ENCODE peak calls at places on chromosomes 12 and 14, in eight cellular contexts. K is right cardiac atrium, E is pancreas, S is foreskin fibroblast, Z is lung, J is fibroblast of the aortic adventitia, P is fibroblast of lung, Q is brain microvascular endothelial cell. T is an unnamed sample.

GRCh38 chr12:11656550-11656949 is 7.1 kb downstream of the ETV6 start:
- DNase-seq in S (no peak), Q (no peak), J (no peak), K (no peak), Z (no peak), P (no peak), E (no peak), T (no peak)

GRCh38 chr12:89472508-89472907 is 52.1 kb downstream of the GALNT4 start:
- DNase-seq in E (no peak), S (peak), Q (no peak), Z (no peak), K (no peak), P (peak), J (peak), T (no peak)

GRCh38 chr12:130460611-130461478 is 123.2 kb downstream of the PIWIL1 start:
- DNase-seq in S (no peak), P (no peak), K (no peak), Z (no peak), J (no peak), E (no peak), Q (no peak), T (no peak)

GRCh38 chr12:122422769-122423257 is 344 bp upstream of the CLIP1 start:
- DNase-seq in K (peak), Z (peak), J (peak), E (peak), Q (no peak), S (peak), P (peak), T (peak)

GRCh38 chr12:90959538-90960139 is 4.7 kb upstream of the CCER1 start:
- DNase-seq in J (peak), Z (no peak), S (peak), K (no peak), P (peak), E (no peak), Q (peak), T (no peak)

GRCh38 chr12:122884091-122884826 is 11.7 kb downstream of the VPS37B start:
- DNase-seq in P (no peak), Q (no peak), Z (no peak), K (no peak), S (no peak), E (no peak), J (no peak), T (no peak)

GRCh38 chr12:27290501-27291168 is 42.0 kb upstream of the BMAL2 start:
- DNase-seq in P (no peak), S (no peak), Z (no peak), K (no peak), E (no peak), J (no peak), Q (no peak), T (no peak)

GRCh38 chr14:102370305-102370809 is 7.6 kb downstream of the TECPR2 start:
- DNase-seq in S (no peak), Q (no peak), E (no peak), Z (no peak), K (no peak), J (no peak), P (no peak), T (no peak)

GRCh38 chr14:61749867-61750266 is 12.4 kb upstream of the SNAPC1 start:
- DNase-seq in J (no peak), E (no peak), S (no peak), Z (no peak), Q (no peak), K (no peak), P (peak), T (no peak)

GRCh38 chr14:68548194-68549056 is 244.4 kb downstream of the ZFP36L1 start:
- DNase-seq in S (peak), E (no peak), J (peak), Q (peak), P (peak), Z (peak), K (peak), T (peak)

GRCh38 chr14:47919334-47919846 is 244.0 kb upstream of the MDGA2 start:
- DNase-seq in K (no peak), P (no peak), J (no peak), Z (no peak), S (no peak), Q (no peak), E (no peak), T (no peak)

GRCh38 chr12:42099433-42099832 is 45.2 kb downstream of the GXYLT1 start:
- DNase-seq in J (no peak), Z (no peak), S (no peak), E (no peak), Q (no peak), P (no peak), K (no peak), T (no peak)

GRCh38 chr12:92608418-92609091 is 94.2 kb upstream of the PLEKHG7 start:
- DNase-seq in S (peak), Q (peak), E (no peak), P (peak), K (no peak), Z (no peak), J (peak), T (no peak)

GRCh38 chr12:26010293-26010821 is 51.9 kb downstream of the RASSF8 start:
- DNase-seq in S (peak), K (no peak), J (peak), Q (no peak), P (no peak), Z (no peak), E (no peak), T (peak)

GRCh38 chr14:60064491-60065072 is 27.1 kb upstream of the PCNX4 start:
- DNase-seq in J (peak), Z (no peak), Q (no peak), P (peak), S (no peak), K (no peak), E (no peak), T (no peak)

GRCh38 chr12:91980345-91980744 is 165.3 kb downstream of the BTG1 start:
- DNase-seq in K (no peak), E (no peak), J (peak), Q (no peak), P (peak), Z (no peak), S (no peak), T (no peak)

GRCh38 chr14:31138301-31138700 is 69.3 kb downstream of the HECTD1 start:
- DNase-seq in P (no peak), S (no peak), E (no peak), K (no peak), Z (no peak), Q (no peak), J (no peak), T (no peak)

GRCh38 chr14:94771191-94771905 is 1.4 kb upstream of the GSC start:
- DNase-seq in P (no peak), J (no peak), K (no peak), Z (no peak), S (no peak), E (no peak), Q (no peak), T (no peak)
- H3K4me3 ChIP-seq in P (no peak), J (no peak), K (no peak), Z (no peak), S (no peak), E (no peak), Q (no peak), T (no peak)

DNA sequence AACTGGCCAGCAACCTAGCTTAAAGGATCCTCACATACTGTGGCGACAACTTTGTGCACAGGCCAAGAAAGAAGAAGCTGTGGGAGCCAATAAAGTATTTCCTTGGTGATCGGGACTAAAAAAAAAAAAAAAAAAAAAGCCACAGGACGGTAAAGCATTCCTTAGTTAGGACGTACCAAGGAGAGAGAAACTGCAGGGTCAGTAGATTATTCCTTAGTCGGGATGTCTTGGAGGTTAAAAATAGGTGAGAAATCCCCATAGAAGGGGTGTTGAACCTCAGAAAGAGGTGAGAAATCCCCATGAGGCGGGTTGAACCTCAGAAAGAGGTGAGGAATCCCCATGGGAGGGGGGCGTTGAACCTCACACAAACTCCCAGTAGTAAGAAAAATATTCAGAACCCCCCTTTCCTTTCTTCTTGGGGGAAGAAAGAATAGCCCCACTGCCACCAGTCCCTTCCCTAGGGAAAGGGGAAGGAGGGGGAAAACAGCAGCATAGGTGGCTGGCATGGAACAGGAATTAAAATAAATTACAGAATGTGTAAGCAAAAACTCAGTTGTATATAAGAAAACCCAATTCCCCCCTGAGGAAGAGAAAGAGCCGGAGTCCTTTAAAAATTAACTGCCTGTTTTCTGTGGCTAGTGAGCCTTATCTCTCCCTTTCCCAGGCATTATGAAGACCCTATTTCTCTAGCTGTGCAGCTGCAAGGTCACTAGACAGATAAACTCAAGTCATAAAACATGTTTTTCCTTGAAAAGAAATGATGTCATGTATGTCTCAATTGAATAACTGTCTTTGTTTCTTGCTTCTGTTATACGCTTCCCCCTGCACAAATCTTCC is 26.8 kb downstream of the KLRK1 start:
- DNase-seq in K (no peak), J (no peak), S (no peak), Q (no peak), E (no peak), P (no peak), Z (no peak), T (no peak)
- H3K4me3 ChIP-seq in K (no peak), J (no peak), S (no peak), Q (no peak), E (peak), P (no peak), Z (no peak), T (peak)

GRCh38 chr14:73644531-73645247 is at the start of gene DNAL1:
- DNase-seq in K (peak), P (peak), J (peak), E (peak), Z (peak), S (peak), Q (peak), T (peak)

GRCh38 chr14:73645248-73645610 is 443 bp downstream of the DNAL1 start:
- DNase-seq in Q (no peak), E (no peak), S (no peak), P (no peak), K (no peak), Z (no peak), J (no peak), T (no peak)

GRCh38 chr14:73637830-73638229 is 7.0 kb upstream of the DNAL1 start:
- DNase-seq in Q (no peak), E (no peak), P (no peak), K (no peak), Z (no peak), S (no peak), J (no peak), T (no peak)

DNA sequence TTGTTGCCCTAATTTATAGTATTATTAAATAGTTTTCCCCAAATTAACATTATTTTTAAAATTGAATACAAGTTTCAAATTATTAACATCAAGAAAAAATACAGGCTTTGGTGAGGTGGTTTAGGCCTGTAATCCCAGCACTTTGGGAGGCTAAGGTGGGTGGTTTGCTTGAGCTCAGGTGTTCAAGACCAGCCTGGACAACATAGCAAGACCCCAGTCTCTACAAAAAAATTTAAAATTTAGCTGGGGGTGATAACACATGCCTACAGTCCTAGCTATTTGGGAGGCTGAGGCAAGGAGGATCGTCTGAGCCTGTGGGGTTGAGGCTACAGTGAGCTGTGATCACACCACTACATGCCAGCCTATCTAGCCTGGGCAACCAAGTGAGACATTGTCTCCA is 4.0 kb upstream of the DNAL1 start:
- DNase-seq in K (no peak), S (no peak), J (no peak), P (no peak), Q (no peak), Z (no peak), E (no peak), T (no peak)
- H3K4me3 ChIP-seq in K (no peak), S (no peak), J (no peak), P (no peak), Q (no peak), Z (no peak), E (no peak), T (no peak)

DNA sequence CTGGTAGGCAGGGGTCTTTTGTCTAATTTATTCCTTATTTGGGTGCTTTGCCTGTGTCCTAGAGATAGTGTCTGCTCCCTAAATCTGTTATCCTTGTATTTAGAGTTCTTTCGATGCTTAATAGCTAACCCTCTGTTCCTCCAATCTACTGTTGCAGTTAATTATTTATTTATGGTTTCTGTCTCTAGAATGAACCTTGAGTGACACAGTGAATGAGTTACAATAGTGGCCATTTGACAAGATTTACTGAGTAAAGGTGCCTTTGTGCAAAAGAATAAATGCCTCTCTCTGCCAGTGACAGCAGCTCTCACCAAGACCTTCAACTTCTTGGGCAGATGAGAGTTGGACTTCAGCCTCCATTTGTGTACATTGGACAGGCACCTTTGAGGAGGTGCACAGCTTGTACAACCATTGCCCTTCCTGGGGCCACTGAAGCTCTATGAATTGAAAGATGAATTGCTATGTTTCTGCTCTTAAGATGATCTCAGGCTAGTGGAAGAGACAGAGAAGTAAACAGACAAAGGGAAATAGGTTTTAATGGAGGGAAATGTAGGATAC is 165.9 kb downstream of the DERA start:
- DNase-seq in S (no peak), P (no peak), J (no peak), Z (no peak), Q (no peak), E (no peak), K (no peak), T (no peak)
- H3K4me3 ChIP-seq in S (no peak), P (no peak), J (no peak), Z (no peak), Q (no peak), E (no peak), K (no peak), T (no peak)

GRCh38 chr14:99244299-99244959 is 27.6 kb downstream of the BCL11B start:
- DNase-seq in K (no peak), Z (no peak), J (no peak), Q (no peak), P (no peak), E (no peak), S (no peak), T (no peak)
- H3K4me3 ChIP-seq in K (no peak), Z (no peak), J (no peak), Q (no peak), P (no peak), E (no peak), S (no peak), T (no peak)

GRCh38 chr14:90815567-90815816 is 738 bp downstream of the TTC7B start:
- DNase-seq in S (no peak), K (no peak), P (no peak), E (no peak), Q (no peak), Z (no peak), J (peak), T (no peak)

GRCh38 chr14:90814806-90815566 is 1.2 kb downstream of the TTC7B start:
- DNase-seq in Z (no peak), Q (no peak), E (peak), K (no peak), P (no peak), J (no peak), S (no peak), T (no peak)

GRCh38 chr14:90818715-90819114 is 2.5 kb upstream of the TTC7B start:
- DNase-seq in K (no peak), Q (no peak), S (no peak), E (no peak), J (no peak), P (no peak), Z (no peak), T (no peak)

GRCh38 chr14:90816686-90817436 is 631 bp upstream of the TTC7B start:
- DNase-seq in P (no peak), E (peak), K (no peak), J (no peak), S (no peak), Q (no peak), Z (no peak), T (no peak)

DNA sequence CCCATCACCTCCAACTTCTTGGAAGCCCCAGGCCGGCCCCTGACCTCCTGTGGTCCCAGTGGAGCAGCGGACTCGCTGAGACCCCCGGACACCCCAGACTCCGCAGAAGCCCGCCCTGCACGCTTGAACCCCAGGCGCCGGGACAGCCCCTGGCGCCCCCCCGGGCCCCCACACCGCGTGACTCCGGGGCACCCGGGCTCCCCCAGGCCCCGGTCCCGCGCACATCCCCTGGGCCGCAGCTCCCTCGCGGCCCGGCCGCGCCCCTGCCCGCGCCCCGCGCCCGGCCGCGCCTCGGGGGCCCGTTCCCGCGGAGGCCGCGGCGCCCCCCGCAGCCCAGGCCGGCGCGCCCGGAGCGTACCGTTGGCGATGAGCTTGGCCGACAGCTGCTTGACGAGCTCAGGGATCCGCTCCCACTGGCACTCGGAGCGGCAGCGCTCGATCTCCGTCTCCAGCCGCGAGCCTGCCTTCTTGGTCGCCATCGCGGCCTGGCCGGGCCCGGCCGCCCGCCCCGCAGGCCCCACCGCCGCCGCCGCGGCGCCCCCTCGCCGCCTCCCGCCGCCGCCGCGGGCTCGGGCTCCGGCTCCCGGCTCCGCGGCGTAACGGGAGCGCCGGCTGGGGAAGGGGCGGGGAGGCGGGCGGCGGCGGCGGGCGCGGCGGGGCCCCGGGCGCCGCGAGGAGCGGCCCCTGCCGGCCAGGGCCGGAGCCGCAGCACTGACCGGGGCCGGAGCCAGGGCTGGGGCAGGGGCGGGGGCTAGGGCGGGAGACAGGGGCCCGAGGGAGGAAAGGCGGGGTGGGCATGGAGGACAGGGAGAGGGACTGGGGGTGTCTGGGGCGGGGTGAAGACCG is at the start of gene TTC7B:
- DNase-seq in Z (no peak), E (peak), Q (no peak), K (peak), J (peak), S (no peak), P (peak), T (peak)
- H3K4me3 ChIP-seq in Z (peak), E (peak), Q (peak), K (peak), J (peak), S (peak), P (peak), T (peak)

GRCh38 chr12:131672311-131672940 is 38.5 kb upstream of the SFSWAP start:
- DNase-seq in E (no peak), Z (no peak), Q (no peak), J (no peak), K (no peak), P (no peak), S (no peak), T (no peak)

GRCh38 chr12:131672941-131673330 is 38.0 kb upstream of the SFSWAP start:
- DNase-seq in Z (no peak), J (no peak), K (no peak), Q (no peak), S (no peak), P (no peak), E (no peak), T (no peak)

GRCh38 chr12:131671871-131672270 is 39.0 kb upstream of the SFSWAP start:
- DNase-seq in K (no peak), J (no peak), Z (no peak), S (no peak), P (no peak), E (no peak), Q (no peak), T (no peak)

GRCh38 chr12:131673519-131674265 is 37.2 kb upstream of the SFSWAP start:
- DNase-seq in K (no peak), E (no peak), P (peak), Q (no peak), Z (no peak), S (peak), J (peak), T (peak)

DNA sequence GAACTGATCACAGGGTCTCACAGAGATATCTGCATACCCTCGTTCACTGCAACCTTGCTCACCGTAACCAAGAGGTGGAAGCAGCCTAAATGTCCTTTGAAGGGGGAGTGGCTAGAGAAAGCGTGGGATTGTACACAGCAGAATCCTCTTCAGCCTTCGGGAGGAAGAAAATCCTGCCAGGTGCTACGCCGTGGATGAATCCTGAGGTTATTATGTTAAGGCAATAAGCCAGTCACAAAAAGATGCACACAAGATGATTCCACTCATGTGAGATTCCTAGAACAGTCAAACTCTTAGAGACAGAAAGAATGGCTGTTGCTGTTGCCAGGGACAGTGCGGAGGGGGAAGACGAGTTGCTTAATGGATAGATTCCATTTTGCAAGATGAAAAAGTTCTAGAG is 39.6 kb upstream of the SFSWAP start:
- DNase-seq in J (no peak), P (no peak), E (no peak), S (no peak), Q (no peak), K (no peak), Z (no peak), T (no peak)
- H3K4me3 ChIP-seq in J (no peak), P (no peak), E (no peak), S (no peak), Q (no peak), K (no peak), Z (no peak), T (no peak)